ENCODE peak calls at places on chromosomes 2 and 18, in four cellular contexts. D, W, S and N are unnamed samples.

GRCh38 chr2:176652300-176653182 is 383.3 kb downstream of the MTX2 start:
- DNase-seq in D (peak), W (peak), S (no peak), N (no peak)

GRCh38 chr2:202512176-202512575 is 122.6 kb upstream of the FAM117B start:
- DNase-seq in D (no peak), W (no peak), S (no peak), N (no peak)

GRCh38 chr2:113084249-113085000 is 16.7 kb downstream of the IL1F10 start:
- DNase-seq in D (peak), W (no peak), S (no peak), N (no peak)

GRCh38 chr2:230627806-230628724 is 84.6 kb upstream of the CAB39 start:
- DNase-seq in D (peak), W (no peak), S (no peak), N (no peak)

GRCh38 chr2:241803387-241804325 is 5.3 kb upstream of the NEU4 start:
- DNase-seq in D (no peak), W (peak), S (peak), N (no peak)

GRCh38 chr2:240139666-240140393 is 628 bp downstream of the OTOS start:
- DNase-seq in D (no peak), W (no peak), S (no peak), N (no peak)

GRCh38 chr2:220946552-220946951 is 625.6 kb downstream of the EPHA4 start:
- DNase-seq in D (no peak), W (no peak), S (no peak), N (no peak)

GRCh38 chr2:219631925-219632757 is 4.7 kb downstream of the SLC4A3 start:
- DNase-seq in D (no peak), W (no peak), S (no peak), N (no peak)

GRCh38 chr2:198953328-198953727 is 504.4 kb downstream of the SATB2 start:
- DNase-seq in D (no peak), W (no peak), S (no peak), N (no peak)

GRCh38 chr18:34400837-34401236 is 176.1 kb upstream of the NOL4 start:
- DNase-seq in D (no peak), W (no peak), S (no peak), N (no peak)

GRCh38 chr2:4673025-4673489 is 969.7 kb downstream of the DCDC2C start:
- DNase-seq in D (peak), W (no peak), S (no peak), N (no peak)

GRCh38 chr18:12238861-12239260 is 15.3 kb upstream of the CIDEA start:
- DNase-seq in D (peak), W (no peak), S (no peak), N (no peak)

GRCh38 chr18:77106331-77106730 is 26.3 kb downstream of the MBP start:
- DNase-seq in D (peak), W (no peak), S (no peak), N (peak)

GRCh38 chr2:29747786-29748470 is 173.5 kb downstream of the ALK start:
- DNase-seq in D (no peak), W (no peak), S (peak), N (no peak)

GRCh38 chr2:1767939-1768691 is 23.8 kb upstream of the PXDN start:
- DNase-seq in D (no peak), W (no peak), S (no peak), N (no peak)

GRCh38 chr2:132824716-132825115 is 154.7 kb upstream of the LYPD1 start:
- DNase-seq in D (no peak), W (no peak), S (no peak), N (no peak)

GRCh38 chr18:75923169-75923568 is 495.7 kb upstream of the SMIM21 start:
- DNase-seq in D (no peak), W (no peak), S (no peak), N (no peak)

GRCh38 chr2:188475945-188476344 is 184.3 kb downstream of the GULP1 start:
- DNase-seq in D (peak), W (peak), S (no peak), N (no peak)

GRCh38 chr2:176105078-176105726 is 1.9 kb upstream of the HOXD11 start:
- DNase-seq in D (no peak), W (no peak), S (no peak), N (no peak)

GRCh38 chr18:2994190-2994589 is 18.8 kb downstream of the LPIN2 start:
- DNase-seq in D (peak), W (no peak), S (no peak), N (no peak)

GRCh38 chr18:50151876-50152275 is 43.1 kb downstream of the MYO5B start:
- DNase-seq in D (peak), W (no peak), S (no peak), N (no peak)

GRCh38 chr2:218010116-218010837 is 7.5 kb upstream of the TNS1 start:
- DNase-seq in D (peak), W (peak), S (peak), N (no peak)

GRCh38 chr2:40360652-40361051 is 91.2 kb downstream of the SLC8A1 start:
- DNase-seq in D (peak), W (no peak), S (no peak), N (no peak)

GRCh38 chr2:66885775-66886402 is 451.0 kb downstream of the MEIS1 start:
- DNase-seq in D (no peak), W (no peak), S (no peak), N (no peak)

GRCh38 chr18:58491113-58491696 is 137.7 kb downstream of the ALPK2 start:
- DNase-seq in D (no peak), W (no peak), S (no peak), N (no peak)